ENCODE peak calls at places on chromosomes 5 and 9, in four cellular contexts. O is aorta, G is esophagus squamous epithelium, C is IMR-90. Q is an unnamed sample. For H3K4me1, the result is how much of the 10 kb centered on the place peaks cover.

GRCh38 chr5:143865421-143865820 is 53.5 kb downstream of the HMHB1 start:
- DNase-seq in O (no peak), G (no peak), C (no peak), Q (no peak)

GRCh38 chr9:81634915-81635516 is 54.3 kb downstream of the TLE1 start:
- DNase-seq in O (no peak), G (no peak), C (peak), Q (no peak)

GRCh38 chr5:18052569-18052968 is 418.3 kb downstream of the TAF11L14 start:
- DNase-seq in O (no peak), G (no peak), C (no peak), Q (no peak)

GRCh38 chr5:56974241-56974640 is 22.3 kb upstream of the MIER3 start:
- DNase-seq in O (no peak), G (no peak), C (no peak), Q (no peak)

GRCh38 chr5:78649816-78650561 is 1.4 kb upstream of the LHFPL2 start:
- DNase-seq in O (no peak), G (no peak), C (peak), Q (no peak)

GRCh38 chr5:62778327-62779009 is 199.8 kb downstream of the LRRC70 start:
- DNase-seq in O (no peak), G (no peak), C (no peak), Q (no peak)

GRCh38 chr5:88678780-88679491 is 204.0 kb downstream of the MEF2C start:
- DNase-seq in O (no peak), G (no peak), C (no peak), Q (no peak)

GRCh38 chr5:173329370-173330150 is 1.3 kb upstream of the STC2 start:
- DNase-seq in O (no peak), G (no peak), C (no peak), Q (no peak)

GRCh38 chr9:97438666-97439065 is 26.8 kb downstream of the TDRD7 start:
- DNase-seq in O (no peak), G (no peak), C (peak), Q (no peak)

GRCh38 chr9:129617167-129617566 is 3.7 kb downstream of the C9orf50 start:
- DNase-seq in O (no peak), G (no peak), C (peak), Q (no peak)

GRCh38 chr5:65790371-65791163 is 68.6 kb downstream of the NLN start:
- DNase-seq in O (no peak), G (no peak), C (no peak), Q (no peak)

GRCh38 chr5:64269164-64269563 is 103.5 kb downstream of the RNF180 start:
- DNase-seq in O (no peak), G (no peak), C (no peak), Q (no peak)

GRCh38 chr9:33263131-33263935 is 1.2 kb downstream of the BAG1 start:
- DNase-seq in O (no peak), G (no peak), C (no peak), Q (no peak)

GRCh38 chr5:35487255-35488035 is 130.2 kb upstream of the SPEF2 start:
- DNase-seq in O (no peak), G (no peak), C (peak), Q (no peak)

GRCh38 chr9:113307401-113307975 is 4.3 kb upstream of the RNF183 start:
- DNase-seq in O (no peak), G (no peak), C (no peak), Q (no peak)

GRCh38 chr5:57349214-57349613 is 133.4 kb downstream of the ACTBL2 start:
- DNase-seq in O (no peak), G (no peak), C (no peak), Q (no peak)

DNA sequence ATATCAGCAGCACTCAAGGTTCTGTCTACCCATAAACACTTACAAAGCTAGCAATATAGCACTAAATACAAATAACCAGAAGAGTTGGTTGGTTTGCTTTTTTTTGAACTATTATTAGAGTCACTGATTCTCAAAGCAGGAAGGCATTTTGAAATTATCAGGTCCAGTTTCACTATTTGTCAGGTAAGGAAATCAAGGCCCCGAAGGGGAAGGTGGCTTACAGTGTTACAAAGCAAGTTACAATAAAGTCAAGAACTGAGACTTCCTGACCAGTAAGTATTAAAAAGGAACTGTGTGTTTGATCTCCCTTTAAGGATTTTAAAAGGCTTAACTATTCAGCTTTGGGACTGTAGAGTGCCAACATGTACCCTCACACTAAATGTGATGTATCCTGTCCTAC is 10.8 kb downstream of the C5orf15 start:
- DNase-seq in O (no peak), G (no peak), C (no peak), Q (no peak)
- H3K4me1 ChIP-seq in O (under half), G (under half), C (under half), Q (under half)

DNA sequence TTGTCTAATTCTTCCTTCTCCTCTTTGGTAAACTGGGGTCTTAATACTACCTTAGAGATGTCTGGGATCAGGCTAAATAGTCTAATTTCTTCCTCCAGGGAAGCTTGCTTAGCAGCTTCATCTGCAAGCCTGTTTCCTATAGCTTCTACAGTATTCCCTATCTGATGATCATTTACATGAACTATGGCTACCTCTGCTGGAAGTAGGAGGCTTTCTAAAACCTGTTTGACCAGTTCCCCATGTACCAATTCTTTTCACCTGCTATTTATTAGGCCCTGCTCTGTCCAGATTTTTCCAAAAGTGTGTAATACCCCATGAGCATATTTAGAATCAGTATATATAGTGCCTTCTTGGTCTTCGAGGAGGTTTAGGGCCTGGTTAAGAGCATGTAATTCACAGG is 619.8 kb downstream of the HINT1 start:
- DNase-seq in O (no peak), G (no peak), C (no peak), Q (no peak)
- H3K4me1 ChIP-seq in O (under half), G (under half), C (under half), Q (under half)

DNA sequence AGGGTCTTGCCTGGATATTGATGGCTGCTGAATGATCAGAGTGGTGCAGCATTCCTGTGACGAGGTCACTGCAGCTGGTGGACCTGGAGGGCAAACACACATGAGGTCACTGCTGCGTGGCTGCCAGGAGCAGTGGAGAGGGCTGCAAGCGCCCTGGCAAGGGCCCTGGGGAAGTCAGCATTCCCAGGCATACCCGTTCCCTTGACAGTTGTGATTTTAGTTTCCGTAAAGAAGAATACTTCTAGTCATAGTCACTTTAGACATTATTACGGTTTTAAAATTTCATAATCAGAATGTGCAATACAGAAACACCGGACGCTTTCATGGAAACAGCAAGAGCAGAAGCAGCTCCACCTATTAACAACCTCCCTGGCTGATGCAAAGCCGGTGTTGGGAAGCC is 129.7 kb downstream of the GADD45G start:
- DNase-seq in O (no peak), G (no peak), C (no peak), Q (no peak)
- H3K4me1 ChIP-seq in O (under half), G (under half), C (under half), Q (under half)

DNA sequence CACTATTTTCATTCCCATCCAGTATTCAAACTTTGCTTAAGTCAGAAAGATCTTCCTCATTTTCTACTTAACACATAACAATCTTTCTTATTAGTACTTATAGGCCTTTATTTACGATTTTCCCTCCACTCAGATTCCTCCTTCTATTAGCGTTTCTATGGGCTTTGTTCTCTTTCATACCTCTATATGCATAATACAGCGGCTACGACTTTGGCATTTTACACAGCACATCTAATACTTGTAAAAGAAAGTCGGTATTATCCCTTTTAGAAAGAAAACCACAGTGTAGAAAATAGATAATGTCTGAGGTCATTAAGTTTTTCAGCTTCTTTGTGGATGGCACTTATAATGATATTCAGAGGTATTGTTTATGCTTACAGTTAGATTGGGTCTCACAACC is 8.4 kb downstream of the RBM18 start:
- DNase-seq in O (no peak), G (no peak), C (no peak), Q (no peak)
- H3K4me1 ChIP-seq in O (under half), G (under half), C (under half), Q (under half)

DNA sequence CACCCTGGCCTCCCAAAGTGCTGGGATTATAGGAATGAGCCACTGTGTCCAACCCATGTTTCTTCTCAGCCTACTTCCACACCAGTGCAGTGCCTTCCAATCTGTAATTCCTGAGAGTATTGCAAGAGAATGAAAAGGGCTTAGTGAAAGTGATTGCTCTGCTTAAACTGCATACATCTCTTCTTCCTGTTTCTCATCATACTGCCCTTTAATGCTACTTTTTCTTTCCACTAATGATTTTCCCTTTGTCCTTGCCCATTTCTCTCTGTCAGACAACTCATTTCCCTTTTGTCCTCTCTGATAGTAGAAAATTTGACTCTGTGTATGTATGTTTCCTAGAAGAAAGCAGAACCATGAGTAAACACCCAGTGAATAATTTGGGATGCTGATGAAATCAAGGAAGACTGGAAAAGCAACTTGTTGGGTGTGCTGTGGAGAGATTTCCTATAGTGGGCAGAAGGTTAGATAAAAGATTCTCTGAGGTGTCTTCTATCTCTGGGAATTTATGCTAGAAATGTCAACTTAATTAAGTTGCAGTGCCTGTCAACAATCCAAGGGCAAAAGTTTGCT is 102.1 kb upstream of the CHD1 start:
- DNase-seq in O (no peak), G (no peak), C (no peak), Q (no peak)
- H3K4me1 ChIP-seq in O (under half), G (under half), C (under half), Q (under half)

DNA sequence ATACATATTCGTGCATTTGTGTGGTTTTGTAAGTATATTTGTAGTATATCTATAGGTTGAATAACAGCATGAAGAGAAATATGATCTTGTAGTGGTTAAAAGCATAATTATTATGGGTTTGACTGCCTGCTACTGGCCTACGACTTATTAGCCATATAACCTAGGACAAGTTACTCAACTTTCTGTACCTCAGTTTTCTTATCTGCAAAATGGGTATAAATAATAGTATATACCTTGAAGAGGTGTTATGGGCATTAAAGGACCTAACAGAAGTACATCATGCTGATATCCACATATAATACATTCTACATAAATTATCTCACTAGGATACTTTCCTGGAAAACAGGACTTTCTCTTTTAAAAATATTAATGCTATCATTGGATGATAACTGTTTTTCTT is 118.3 kb upstream of the ELL2 start:
- DNase-seq in O (no peak), G (no peak), C (no peak), Q (no peak)
- H3K4me1 ChIP-seq in O (under half), G (under half), C (under half), Q (under half)